ENCODE peak calls at places on chromosome 6, in four cellular contexts. One of them, this sample, is unnamed.

GRCh38 chr6:145815351-145815772 is 767 bp upstream of the FBXO30 start:
- DNase-seq in IMR-90: peak; percentile 8
- DNase-seq in H9: peak; percentile 55
- DNase-seq in mesendoderm: peak; percentile 73
- DNase-seq in this sample: peak; percentile 74

GRCh38 chr6:130935978-130936377 is 108.8 kb downstream of the SMLR1 start:
- DNase-seq in H9: no peak
- DNase-seq in IMR-90: no peak
- DNase-seq in mesendoderm: no peak
- DNase-seq in this sample: no peak

GRCh38 chr6:6758915-6759654 is 170.6 kb downstream of the LY86 start:
- DNase-seq in mesendoderm: peak; percentile 94
- DNase-seq in IMR-90: peak; percentile 61
- DNase-seq in H9: peak; percentile 82
- DNase-seq in this sample: peak; percentile 74

GRCh38 chr6:44043479-44044153 is 83.6 kb downstream of the MRPL14 start:
- DNase-seq in mesendoderm: peak; percentile 88
- DNase-seq in IMR-90: peak; percentile 43
- DNase-seq in H9: peak; percentile 59
- DNase-seq in this sample: no peak

GRCh38 chr6:48074368-48074767 is 36.6 kb downstream of the PTCHD4 start:
- DNase-seq in IMR-90: no peak
- DNase-seq in mesendoderm: peak; percentile 28
- DNase-seq in H9: no peak
- DNase-seq in this sample: no peak

GRCh38 chr6:45922728-45923351 is 92.8 kb downstream of the CLIC5 start:
- DNase-seq in IMR-90: peak; percentile 61
- DNase-seq in mesendoderm: peak; percentile 80
- DNase-seq in H9: peak; percentile 66
- DNase-seq in this sample: peak; percentile 81

GRCh38 chr6:147782302-147782701 is 273.8 kb downstream of the SAMD5 start:
- DNase-seq in H9: no peak
- DNase-seq in mesendoderm: peak; percentile 60
- DNase-seq in IMR-90: peak; percentile 77
- DNase-seq in this sample: no peak

GRCh38 chr6:20334334-20334733 is 67.3 kb upstream of the E2F3 start:
- DNase-seq in IMR-90: no peak
- DNase-seq in mesendoderm: peak; percentile 54
- DNase-seq in H9: peak; percentile 34
- DNase-seq in this sample: no peak

GRCh38 chr6:113632220-113632864 is 224.8 kb upstream of the MARCKS start:
- DNase-seq in IMR-90: peak; percentile 88
- DNase-seq in H9: no peak
- DNase-seq in mesendoderm: peak; percentile 38
- DNase-seq in this sample: no peak

GRCh38 chr6:315921-316752 is 23.9 kb downstream of the DUSP22 start:
- DNase-seq in IMR-90: no peak
- DNase-seq in H9: no peak
- DNase-seq in mesendoderm: peak; percentile 30
- DNase-seq in this sample: no peak

GRCh38 chr6:43983191-43983590 is 144.1 kb downstream of the MRPL14 start:
- DNase-seq in H9: no peak
- DNase-seq in mesendoderm: no peak
- DNase-seq in IMR-90: no peak
- DNase-seq in this sample: no peak

GRCh38 chr6:165448210-165448609 is 138.8 kb upstream of the C6orf118 start:
- DNase-seq in IMR-90: no peak
- DNase-seq in H9: peak; percentile 49
- DNase-seq in mesendoderm: peak; percentile 47
- DNase-seq in this sample: no peak

GRCh38 chr6:72328775-72329174 is 293.1 kb upstream of the KCNQ5 start:
- DNase-seq in IMR-90: no peak
- DNase-seq in mesendoderm: no peak
- DNase-seq in H9: no peak
- DNase-seq in this sample: no peak

GRCh38 chr6:27495386-27496135 is 22.7 kb upstream of the ZNF184 start:
- DNase-seq in IMR-90: peak; percentile 91
- DNase-seq in mesendoderm: peak; percentile 98
- DNase-seq in H9: peak; percentile 92
- DNase-seq in this sample: peak; percentile 81

GRCh38 chr6:148747493-148748160 is 797 bp downstream of the UST start:
- DNase-seq in H9: peak; percentile 80
- DNase-seq in IMR-90: peak; percentile 21
- DNase-seq in mesendoderm: peak; percentile 87
- DNase-seq in this sample: peak; percentile 33

GRCh38 chr6:112269165-112269564 is 14.8 kb upstream of the LAMA4 start:
- DNase-seq in mesendoderm: peak; percentile 29
- DNase-seq in IMR-90: peak; percentile 31
- DNase-seq in H9: no peak
- DNase-seq in this sample: no peak

GRCh38 chr6:140276719-140277118 is 902.3 kb upstream of the CITED2 start:
- DNase-seq in IMR-90: peak; percentile 28
- DNase-seq in mesendoderm: no peak
- DNase-seq in H9: no peak
- DNase-seq in this sample: no peak

GRCh38 chr6:46376562-46376969 is 114.7 kb downstream of the RCAN2 start:
- DNase-seq in IMR-90: no peak
- DNase-seq in H9: no peak
- DNase-seq in mesendoderm: no peak
- DNase-seq in this sample: no peak

GRCh38 chr6:138082232-138082631 is 25.0 kb downstream of the PERP start:
- DNase-seq in H9: no peak
- DNase-seq in IMR-90: no peak
- DNase-seq in mesendoderm: no peak
- DNase-seq in this sample: no peak
- H4K5ac ChIP-seq in H9: no peak overlapping the region
- H4K5ac ChIP-seq in IMR-90: no peak overlapping the region
- H4K5ac ChIP-seq in mesendoderm: no peak overlapping the region
- H4K5ac ChIP-seq in this sample: no peak overlapping the region

GRCh38 chr6:128857806-128858205 is 25.1 kb upstream of the LAMA2 start:
- DNase-seq in mesendoderm: no peak
- DNase-seq in IMR-90: no peak
- DNase-seq in H9: no peak
- DNase-seq in this sample: no peak
- H4K5ac ChIP-seq in mesendoderm: no peak overlapping the region
- H4K5ac ChIP-seq in IMR-90: no peak overlapping the region
- H4K5ac ChIP-seq in H9: no peak overlapping the region
- H4K5ac ChIP-seq in this sample: no peak overlapping the region

GRCh38 chr6:3893914-3894313 is 44.7 kb downstream of the FAM50B start:
- DNase-seq in mesendoderm: no peak
- DNase-seq in H9: no peak
- DNase-seq in IMR-90: no peak
- DNase-seq in this sample: no peak

GRCh38 chr6:3891889-3892288 is 42.7 kb downstream of the FAM50B start:
- DNase-seq in IMR-90: no peak
- DNase-seq in H9: no peak
- DNase-seq in mesendoderm: no peak
- DNase-seq in this sample: no peak

GRCh38 chr6:3894535-3895302 is 45.5 kb downstream of the FAM50B start:
- DNase-seq in IMR-90: no peak
- DNase-seq in H9: peak; percentile 40
- DNase-seq in mesendoderm: no peak
- DNase-seq in this sample: no peak

GRCh38 chr6:3893487-3893886 is 44.3 kb downstream of the FAM50B start:
- DNase-seq in IMR-90: no peak
- DNase-seq in mesendoderm: no peak
- DNase-seq in H9: no peak
- DNase-seq in this sample: no peak

GRCh38 chr6:3892613-3893012 is 43.4 kb downstream of the FAM50B start:
- DNase-seq in IMR-90: no peak
- DNase-seq in H9: no peak
- DNase-seq in mesendoderm: no peak
- DNase-seq in this sample: no peak
- H4K5ac ChIP-seq in IMR-90: no peak overlapping the region
- H4K5ac ChIP-seq in H9: no peak overlapping the region
- H4K5ac ChIP-seq in mesendoderm: no peak overlapping the region
- H4K5ac ChIP-seq in this sample: no peak overlapping the region

DNA sequence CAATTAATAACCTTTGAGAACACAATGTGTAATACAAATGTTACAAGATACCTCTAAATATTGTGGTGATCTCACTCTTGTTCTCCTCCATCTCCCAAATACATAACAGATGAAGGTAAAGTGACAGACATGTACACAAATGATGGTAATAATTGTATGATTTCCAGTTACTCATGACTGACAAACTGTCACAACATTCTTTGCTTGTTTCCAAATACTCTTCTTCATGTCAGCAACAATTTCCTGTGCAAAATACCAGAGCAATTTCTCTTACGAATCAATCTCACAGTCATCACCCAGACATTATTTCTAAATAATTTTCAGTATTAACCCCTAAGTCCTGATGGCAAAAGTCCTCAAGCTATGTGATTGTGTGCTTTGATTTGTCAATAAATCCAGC is 92.9 kb downstream of the RPS12 start:
- DNase-seq in H9: no peak
- DNase-seq in IMR-90: peak; percentile 11
- DNase-seq in mesendoderm: no peak
- DNase-seq in this sample: no peak
- H4K5ac ChIP-seq in H9: no peak overlapping the region
- H4K5ac ChIP-seq in IMR-90: no peak overlapping the region
- H4K5ac ChIP-seq in mesendoderm: no peak overlapping the region
- H4K5ac ChIP-seq in this sample: no peak overlapping the region

GRCh38 chr6:169846286-169847056 is 95.0 kb downstream of the ERMARD start:
- DNase-seq in IMR-90: no peak
- DNase-seq in H9: peak; percentile 14
- DNase-seq in mesendoderm: no peak
- DNase-seq in this sample: no peak

GRCh38 chr6:169848946-169849345 is 97.5 kb downstream of the ERMARD start:
- DNase-seq in IMR-90: no peak
- DNase-seq in mesendoderm: no peak
- DNase-seq in H9: no peak
- DNase-seq in this sample: no peak

GRCh38 chr6:169845426-169846285 is 94.2 kb downstream of the ERMARD start:
- DNase-seq in mesendoderm: no peak
- DNase-seq in H9: peak; percentile 10
- DNase-seq in IMR-90: no peak
- DNase-seq in this sample: no peak

GRCh38 chr6:169847773-169848380 is 96.5 kb downstream of the ERMARD start:
- DNase-seq in IMR-90: no peak
- DNase-seq in mesendoderm: no peak
- DNase-seq in H9: peak; percentile 18
- DNase-seq in this sample: no peak

GRCh38 chr6:169847141-169847674 is 95.8 kb downstream of the ERMARD start:
- DNase-seq in mesendoderm: no peak
- DNase-seq in H9: no peak
- DNase-seq in IMR-90: no peak
- DNase-seq in this sample: no peak
- H4K5ac ChIP-seq in mesendoderm: no peak overlapping the region
- H4K5ac ChIP-seq in H9: no peak overlapping the region
- H4K5ac ChIP-seq in IMR-90: no peak overlapping the region
- H4K5ac ChIP-seq in this sample: no peak overlapping the region

DNA sequence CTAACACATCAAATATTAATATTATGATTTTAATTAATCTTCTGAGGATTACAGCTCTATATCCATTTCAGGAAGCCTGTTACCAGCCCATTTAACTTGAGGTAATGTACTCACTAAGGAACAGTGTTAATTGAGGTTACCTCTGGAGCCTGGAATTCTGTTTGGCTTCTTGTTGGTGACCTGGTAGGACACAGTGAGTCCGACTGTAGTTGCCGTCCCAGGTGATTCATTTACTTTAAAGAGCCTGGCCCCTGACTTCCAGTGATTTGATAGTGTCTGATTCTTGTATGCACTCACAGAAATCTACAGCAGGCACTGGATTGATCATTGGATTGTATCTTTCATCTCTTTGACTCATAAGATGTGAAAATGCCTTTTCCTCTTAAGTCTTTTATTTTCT is 34.0 kb downstream of the IGF2R start:
- DNase-seq in H9: no peak
- DNase-seq in IMR-90: no peak
- DNase-seq in mesendoderm: no peak
- DNase-seq in this sample: no peak
- H4K5ac ChIP-seq in H9: no peak overlapping the region
- H4K5ac ChIP-seq in IMR-90: no peak overlapping the region
- H4K5ac ChIP-seq in mesendoderm: no peak overlapping the region
- H4K5ac ChIP-seq in this sample: no peak overlapping the region

DNA sequence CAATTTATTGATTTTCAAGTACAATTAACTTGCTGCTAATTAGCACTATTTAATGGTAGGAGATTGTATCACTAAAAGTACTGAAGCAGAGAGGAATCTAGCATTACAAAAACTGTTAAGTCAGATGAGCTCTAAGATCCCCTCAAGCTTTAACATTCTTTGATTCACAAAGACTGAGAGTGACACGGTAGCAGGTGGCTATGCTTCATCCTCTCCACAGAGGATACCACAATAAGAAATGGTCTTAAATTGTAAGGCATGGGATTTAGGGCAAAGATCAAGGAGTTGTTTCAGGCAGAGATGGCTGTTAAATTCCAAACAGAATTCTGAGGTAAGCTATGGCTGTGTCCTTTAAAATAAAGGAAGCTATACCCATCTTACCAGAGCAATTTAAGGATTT is 67.8 kb upstream of the BEND6 start:
- DNase-seq in mesendoderm: no peak
- DNase-seq in IMR-90: no peak
- DNase-seq in H9: no peak
- DNase-seq in this sample: no peak
- H4K5ac ChIP-seq in mesendoderm: no peak overlapping the region
- H4K5ac ChIP-seq in IMR-90: no peak overlapping the region
- H4K5ac ChIP-seq in H9: no peak overlapping the region
- H4K5ac ChIP-seq in this sample: no peak overlapping the region

DNA sequence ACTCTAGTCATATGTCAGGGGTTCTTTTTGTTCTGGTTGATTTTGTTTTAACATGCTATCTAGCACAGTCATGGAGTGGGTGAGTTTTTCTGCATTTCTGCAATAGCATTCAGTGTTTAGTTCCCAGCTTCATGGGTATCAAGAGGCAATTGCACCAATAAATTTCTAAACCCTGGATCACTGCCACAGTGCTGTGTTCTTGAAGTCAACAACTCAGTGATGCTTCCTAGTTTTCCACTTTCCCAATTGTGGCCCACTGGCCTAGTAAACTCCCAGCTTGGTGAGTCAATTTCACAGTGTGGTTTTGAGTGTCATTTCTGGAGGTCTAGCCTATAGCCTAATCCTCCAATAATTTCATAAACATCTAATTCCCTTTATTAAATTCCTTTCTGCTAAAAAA is 89.8 kb downstream of the PDE7B start:
- DNase-seq in IMR-90: peak; percentile 66
- DNase-seq in H9: no peak
- DNase-seq in mesendoderm: no peak
- DNase-seq in this sample: no peak
- H4K5ac ChIP-seq in IMR-90: no peak overlapping the region
- H4K5ac ChIP-seq in H9: no peak overlapping the region
- H4K5ac ChIP-seq in mesendoderm: no peak overlapping the region
- H4K5ac ChIP-seq in this sample: no peak overlapping the region

DNA sequence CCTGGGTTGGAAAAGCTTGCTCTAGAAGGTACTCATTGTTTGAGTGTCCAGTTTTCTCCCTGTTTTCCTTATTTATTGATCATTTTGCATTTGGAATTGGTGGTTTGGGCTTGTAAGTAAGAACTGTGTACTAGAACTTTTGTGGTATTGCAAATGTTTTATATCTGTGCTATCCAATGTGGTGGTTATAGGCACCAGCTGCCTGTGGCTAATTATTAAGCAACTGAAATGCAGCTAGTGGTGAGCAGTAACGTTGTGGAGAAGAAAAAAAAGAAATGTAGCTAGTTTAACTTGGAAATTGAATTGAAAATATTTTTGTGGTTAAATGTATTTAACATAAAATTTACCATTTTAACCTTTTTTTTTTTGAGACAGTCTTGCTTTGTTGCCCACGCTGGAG is 50.7 kb upstream of the MAPK13 start:
- DNase-seq in H9: no peak
- DNase-seq in IMR-90: no peak
- DNase-seq in mesendoderm: no peak
- DNase-seq in this sample: no peak
- H4K5ac ChIP-seq in H9: no peak overlapping the region
- H4K5ac ChIP-seq in IMR-90: no peak overlapping the region
- H4K5ac ChIP-seq in mesendoderm: no peak overlapping the region
- H4K5ac ChIP-seq in this sample: no peak overlapping the region